ENCODE peak calls at places on chromosomes 13 and 19, in nine cellular contexts. One of them, this sample, is unnamed.

GRCh38 chr19:18762125-18763023 is 28.7 kb downstream of the COMP start:
- DNase-seq in OCI-LY7: no peak
- DNase-seq in stomach: peak
- DNase-seq in GM12865: no peak
- DNase-seq in GM23338: peak
- DNase-seq in tibial artery: peak
- DNase-seq in Peyer's patch: no peak
- DNase-seq in mucosa of descending colon: peak
- DNase-seq in heart right ventricle: peak
- DNase-seq in this sample: no peak

GRCh38 chr19:20321139-20321656 is 154.2 kb downstream of the ZNF486 start:
- DNase-seq in OCI-LY7: no peak
- DNase-seq in stomach: no peak
- DNase-seq in GM12865: no peak
- DNase-seq in GM23338: no peak
- DNase-seq in tibial artery: no peak
- DNase-seq in Peyer's patch: no peak
- DNase-seq in mucosa of descending colon: no peak
- DNase-seq in heart right ventricle: no peak
- DNase-seq in this sample: no peak

GRCh38 chr19:3506384-3507340 is 551 bp downstream of the FZR1 start:
- DNase-seq in OCI-LY7: peak
- DNase-seq in stomach: peak
- DNase-seq in GM12865: peak
- DNase-seq in GM23338: peak
- DNase-seq in tibial artery: peak
- DNase-seq in Peyer's patch: peak
- DNase-seq in mucosa of descending colon: peak
- DNase-seq in heart right ventricle: peak
- DNase-seq in this sample: no peak

GRCh38 chr13:48233097-48233885 is at the start of gene ITM2B:
- DNase-seq in OCI-LY7: peak
- DNase-seq in stomach: peak
- DNase-seq in GM12865: peak
- DNase-seq in GM23338: peak
- DNase-seq in tibial artery: peak
- DNase-seq in Peyer's patch: peak
- DNase-seq in mucosa of descending colon: peak
- DNase-seq in heart right ventricle: peak
- DNase-seq in this sample: no peak

GRCh38 chr13:28705734-28706133 is 13.0 kb downstream of the SLC46A3 start:
- DNase-seq in OCI-LY7: no peak
- DNase-seq in stomach: no peak
- DNase-seq in GM12865: no peak
- DNase-seq in GM23338: no peak
- DNase-seq in tibial artery: no peak
- DNase-seq in Peyer's patch: no peak
- DNase-seq in mucosa of descending colon: no peak
- DNase-seq in heart right ventricle: no peak
- DNase-seq in this sample: no peak

GRCh38 chr19:1649706-1650626 is 2.4 kb downstream of the TCF3 start:
- DNase-seq in OCI-LY7: no peak
- DNase-seq in stomach: no peak
- DNase-seq in GM12865: no peak
- DNase-seq in GM23338: no peak
- DNase-seq in tibial artery: no peak
- DNase-seq in Peyer's patch: no peak
- DNase-seq in mucosa of descending colon: peak
- DNase-seq in heart right ventricle: no peak
- DNase-seq in this sample: no peak

GRCh38 chr19:10817291-10818038 is 18.5 kb downstream of the TMED1 start:
- DNase-seq in OCI-LY7: no peak
- DNase-seq in stomach: peak
- DNase-seq in GM12865: no peak
- DNase-seq in GM23338: peak
- DNase-seq in tibial artery: peak
- DNase-seq in Peyer's patch: no peak
- DNase-seq in mucosa of descending colon: peak
- DNase-seq in heart right ventricle: peak
- DNase-seq in this sample: peak

GRCh38 chr13:50152655-50153309 is 137.5 kb downstream of the KCNRG start:
- DNase-seq in OCI-LY7: peak
- DNase-seq in stomach: no peak
- DNase-seq in GM12865: peak
- DNase-seq in GM23338: no peak
- DNase-seq in tibial artery: no peak
- DNase-seq in Peyer's patch: no peak
- DNase-seq in mucosa of descending colon: no peak
- DNase-seq in heart right ventricle: no peak
- DNase-seq in this sample: no peak

GRCh38 chr13:113635709-113636108 is 22.3 kb downstream of the ATP4B start:
- DNase-seq in OCI-LY7: no peak
- DNase-seq in stomach: no peak
- DNase-seq in GM12865: no peak
- DNase-seq in GM23338: no peak
- DNase-seq in tibial artery: no peak
- DNase-seq in Peyer's patch: no peak
- DNase-seq in mucosa of descending colon: peak
- DNase-seq in heart right ventricle: no peak
- DNase-seq in this sample: no peak

GRCh38 chr13:87129602-87130300 is 541.4 kb upstream of the SLITRK5 start:
- DNase-seq in OCI-LY7: no peak
- DNase-seq in stomach: no peak
- DNase-seq in GM12865: no peak
- DNase-seq in GM23338: no peak
- DNase-seq in tibial artery: no peak
- DNase-seq in Peyer's patch: no peak
- DNase-seq in mucosa of descending colon: no peak
- DNase-seq in heart right ventricle: no peak
- DNase-seq in this sample: no peak

GRCh38 chr13:100409132-100409531 is 179.5 kb downstream of the GGACT start:
- DNase-seq in OCI-LY7: no peak
- DNase-seq in stomach: no peak
- DNase-seq in GM12865: no peak
- DNase-seq in GM23338: peak
- DNase-seq in tibial artery: no peak
- DNase-seq in Peyer's patch: no peak
- DNase-seq in mucosa of descending colon: no peak
- DNase-seq in heart right ventricle: no peak
- DNase-seq in this sample: no peak

GRCh38 chr19:18741566-18742121 is 49.5 kb downstream of the COMP start:
- DNase-seq in OCI-LY7: no peak
- DNase-seq in stomach: peak
- DNase-seq in GM12865: no peak
- DNase-seq in GM23338: no peak
- DNase-seq in tibial artery: no peak
- DNase-seq in Peyer's patch: no peak
- DNase-seq in mucosa of descending colon: peak
- DNase-seq in heart right ventricle: peak
- DNase-seq in this sample: no peak

GRCh38 chr13:45466359-45466758 is 1.6 kb downstream of the COG3 start:
- DNase-seq in OCI-LY7: no peak
- DNase-seq in stomach: no peak
- DNase-seq in GM12865: no peak
- DNase-seq in GM23338: no peak
- DNase-seq in tibial artery: no peak
- DNase-seq in Peyer's patch: no peak
- DNase-seq in mucosa of descending colon: no peak
- DNase-seq in heart right ventricle: no peak
- DNase-seq in this sample: no peak
- H3K4me3 ChIP-seq in OCI-LY7: no peak
- H3K4me3 ChIP-seq in stomach: peak
- H3K4me3 ChIP-seq in GM12865: no peak
- H3K4me3 ChIP-seq in GM23338: peak
- H3K4me3 ChIP-seq in tibial artery: peak
- H3K4me3 ChIP-seq in Peyer's patch: no peak
- H3K4me3 ChIP-seq in mucosa of descending colon: no peak
- H3K4me3 ChIP-seq in heart right ventricle: peak
- H3K4me3 ChIP-seq in this sample: peak

GRCh38 chr19:7637374-7638256 is 705 bp downstream of the STXBP2 start:
- DNase-seq in OCI-LY7: peak
- DNase-seq in stomach: peak
- DNase-seq in GM12865: peak
- DNase-seq in GM23338: no peak
- DNase-seq in tibial artery: no peak
- DNase-seq in Peyer's patch: peak
- DNase-seq in mucosa of descending colon: peak
- DNase-seq in heart right ventricle: no peak
- DNase-seq in this sample: no peak

GRCh38 chr19:7639863-7640348 is 3.0 kb downstream of the STXBP2 start:
- DNase-seq in OCI-LY7: no peak
- DNase-seq in stomach: no peak
- DNase-seq in GM12865: no peak
- DNase-seq in GM23338: no peak
- DNase-seq in tibial artery: no peak
- DNase-seq in Peyer's patch: no peak
- DNase-seq in mucosa of descending colon: no peak
- DNase-seq in heart right ventricle: no peak
- DNase-seq in this sample: no peak

GRCh38 chr19:7636691-7637373 is at the start of gene STXBP2:
- DNase-seq in OCI-LY7: peak
- DNase-seq in stomach: peak
- DNase-seq in GM12865: peak
- DNase-seq in GM23338: peak
- DNase-seq in tibial artery: no peak
- DNase-seq in Peyer's patch: peak
- DNase-seq in mucosa of descending colon: peak
- DNase-seq in heart right ventricle: no peak
- DNase-seq in this sample: no peak

GRCh38 chr19:7640803-7641202 is 3.9 kb downstream of the STXBP2 start:
- DNase-seq in OCI-LY7: no peak
- DNase-seq in stomach: no peak
- DNase-seq in GM12865: no peak
- DNase-seq in GM23338: no peak
- DNase-seq in tibial artery: no peak
- DNase-seq in Peyer's patch: no peak
- DNase-seq in mucosa of descending colon: no peak
- DNase-seq in heart right ventricle: no peak
- DNase-seq in this sample: no peak

GRCh38 chr19:7638802-7639465 is 2.0 kb downstream of the STXBP2 start:
- DNase-seq in OCI-LY7: no peak
- DNase-seq in stomach: no peak
- DNase-seq in GM12865: no peak
- DNase-seq in GM23338: no peak
- DNase-seq in tibial artery: no peak
- DNase-seq in Peyer's patch: no peak
- DNase-seq in mucosa of descending colon: no peak
- DNase-seq in heart right ventricle: no peak
- DNase-seq in this sample: no peak
- TF ChIP-seq CTCF in OCI-LY7: no peak
- TF ChIP-seq CTCF in stomach: no peak
- TF ChIP-seq CTCF in GM12865: no peak
- TF ChIP-seq CTCF in GM23338: no peak
- TF ChIP-seq CTCF in tibial artery: no peak
- TF ChIP-seq CTCF in Peyer's patch: no peak
- TF ChIP-seq CTCF in mucosa of descending colon: no peak
- TF ChIP-seq CTCF in heart right ventricle: no peak
- TF ChIP-seq CTCF in this sample: no peak

DNA sequence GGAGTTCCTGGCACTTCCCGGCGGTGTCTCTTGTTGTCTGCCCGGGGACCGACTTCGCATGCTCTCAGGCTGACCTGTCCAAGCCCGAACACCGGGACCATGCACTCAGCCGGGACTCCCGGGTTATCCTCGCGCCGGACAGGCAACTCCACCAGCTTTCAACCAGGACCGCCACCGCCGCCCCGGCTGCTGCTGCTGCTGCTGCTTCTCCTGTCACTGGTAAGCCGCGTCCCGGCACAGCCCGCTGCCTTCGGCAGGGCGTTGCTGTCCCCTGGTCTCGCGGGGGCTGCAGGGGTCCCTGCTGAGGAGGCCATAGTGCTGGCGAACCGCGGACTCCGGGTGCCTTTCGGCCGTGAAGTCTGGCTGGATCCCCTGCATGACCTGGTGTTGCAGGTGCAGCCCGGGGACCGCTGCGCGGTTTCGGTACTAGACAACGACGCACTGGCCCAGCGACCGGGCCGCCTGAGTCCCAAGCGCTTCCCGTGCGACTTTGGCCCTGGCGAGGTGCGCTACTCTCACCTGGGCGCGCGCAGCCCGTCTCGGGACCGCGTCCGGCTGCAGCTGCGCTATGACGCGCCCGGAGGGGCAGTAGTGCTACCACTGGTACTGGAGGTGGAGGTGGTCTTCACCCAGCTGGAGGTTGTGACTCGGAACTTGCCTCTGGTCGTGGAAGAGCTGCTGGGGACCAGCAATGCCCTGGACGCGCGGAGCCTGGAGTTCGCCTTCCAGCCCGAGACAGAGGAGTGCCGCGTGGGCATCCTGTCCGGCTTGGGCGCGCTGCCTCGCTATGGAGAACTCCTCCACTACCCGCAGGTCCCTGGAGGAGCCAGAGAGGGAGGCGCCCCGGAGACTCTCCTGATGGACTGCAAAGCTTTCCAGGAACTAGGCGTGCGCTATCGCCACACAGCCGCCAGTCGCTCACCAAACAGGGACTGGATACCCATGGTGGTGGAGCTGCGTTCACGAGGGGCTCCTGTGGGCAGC is 661 bp downstream of the FREM2 start:
- DNase-seq in OCI-LY7: no peak
- DNase-seq in stomach: no peak
- DNase-seq in GM12865: no peak
- DNase-seq in GM23338: peak
- DNase-seq in tibial artery: no peak
- DNase-seq in Peyer's patch: no peak
- DNase-seq in mucosa of descending colon: peak
- DNase-seq in heart right ventricle: no peak
- DNase-seq in this sample: no peak
- H3K4me3 ChIP-seq in OCI-LY7: no peak
- H3K4me3 ChIP-seq in stomach: peak
- H3K4me3 ChIP-seq in GM12865: no peak
- H3K4me3 ChIP-seq in GM23338: peak
- H3K4me3 ChIP-seq in tibial artery: peak
- H3K4me3 ChIP-seq in Peyer's patch: no peak
- H3K4me3 ChIP-seq in mucosa of descending colon: no peak
- H3K4me3 ChIP-seq in heart right ventricle: peak
- H3K4me3 ChIP-seq in this sample: no peak

DNA sequence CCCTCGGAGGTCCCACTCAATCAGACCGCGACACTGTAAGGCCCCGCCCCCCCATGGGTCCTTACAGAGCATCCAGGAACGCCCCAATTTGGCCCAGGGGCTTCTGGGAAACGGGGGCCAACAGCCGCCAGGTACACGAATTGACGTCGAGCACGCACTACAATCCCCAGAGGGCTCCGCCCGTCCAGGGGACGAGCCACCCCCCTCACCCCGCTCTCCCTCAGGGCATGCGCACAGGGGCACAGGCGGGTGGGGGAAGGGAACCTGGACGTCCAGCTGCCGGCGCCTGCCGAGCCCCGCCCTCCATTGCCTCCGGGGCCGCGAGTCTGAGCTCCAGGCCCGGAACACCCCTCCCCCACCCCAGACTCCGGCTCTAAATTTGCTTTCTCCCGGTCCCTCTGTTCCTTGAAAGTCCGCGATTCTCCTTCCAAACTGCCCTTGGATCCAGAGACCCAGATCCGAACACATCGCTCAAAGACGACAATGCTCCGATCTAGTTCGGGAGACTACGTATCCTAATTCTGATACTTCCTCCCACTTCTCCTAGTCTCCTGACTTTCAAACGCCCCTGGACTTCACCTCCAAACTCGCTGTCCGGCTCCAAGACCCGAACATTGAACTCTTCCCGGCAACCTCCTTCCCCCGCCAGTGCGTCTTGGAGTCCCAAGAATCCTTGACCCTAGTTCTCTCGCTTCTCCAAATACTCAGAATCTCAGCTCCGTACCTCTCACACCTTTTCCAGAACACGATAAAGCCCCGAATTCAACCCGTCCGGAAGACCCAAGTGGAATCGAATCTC is 805 bp downstream of the SERTAD3 start:
- DNase-seq in OCI-LY7: peak
- DNase-seq in stomach: peak
- DNase-seq in GM12865: peak
- DNase-seq in GM23338: peak
- DNase-seq in tibial artery: peak
- DNase-seq in Peyer's patch: peak
- DNase-seq in mucosa of descending colon: peak
- DNase-seq in heart right ventricle: peak
- DNase-seq in this sample: peak
- TF ChIP-seq CTCF in OCI-LY7: no peak
- TF ChIP-seq CTCF in stomach: no peak
- TF ChIP-seq CTCF in GM12865: no peak
- TF ChIP-seq CTCF in GM23338: no peak
- TF ChIP-seq CTCF in tibial artery: no peak
- TF ChIP-seq CTCF in Peyer's patch: no peak
- TF ChIP-seq CTCF in mucosa of descending colon: no peak
- TF ChIP-seq CTCF in heart right ventricle: no peak
- TF ChIP-seq CTCF in this sample: no peak